ENCODE peak calls at places on chromosomes 3 and 15, in eight cellular contexts. Z, Y, N, V, J, B, I and C are unnamed samples.

GRCh38 chr15:50916395-50916794 is 7.9 kb downstream of the AP4E1 start:
- DNase-seq in Z (no peak), N (no peak), B (no peak), Y (no peak), I (no peak), V (no peak), J (no peak), C (no peak)

GRCh38 chr3:170359178-170359704 is 1.7 kb downstream of the SKIL start:
- DNase-seq in I (no peak), B (no peak), N (no peak), V (no peak), Y (no peak), J (no peak), Z (no peak), C (no peak)

GRCh38 chr3:128143496-128143895 is 9.8 kb upstream of the EEFSEC start:
- DNase-seq in Z (no peak), B (no peak), I (no peak), Y (no peak), J (no peak), V (no peak), N (no peak), C (no peak)

GRCh38 chr3:183485093-183485492 is 56.7 kb upstream of the MCF2L2 start:
- DNase-seq in Y (no peak), Z (no peak), V (peak; percentile 15), J (peak; percentile 28), I (no peak), N (no peak), B (no peak), C (peak; percentile 17)

GRCh38 chr3:50807266-50807665 is 132.5 kb downstream of the DOCK3 start:
- DNase-seq in V (peak; percentile 73), I (no peak), Y (no peak), N (no peak), B (no peak), Z (no peak), J (no peak), C (peak; percentile 34)

GRCh38 chr15:73965094-73965729 is 26.9 kb downstream of the STOML1 start:
- DNase-seq in B (no peak), Y (no peak), J (no peak), I (peak; percentile 44), Z (peak; percentile 62), N (no peak), V (no peak), C (no peak)

GRCh38 chr15:33964665-33965040 is 3.6 kb upstream of the CHRM5 start:
- DNase-seq in Z (no peak), N (no peak), B (no peak), J (no peak), I (no peak), Y (no peak), V (no peak), C (no peak)

GRCh38 chr3:47890832-47891620 is 88.1 kb downstream of the DHX30 start:
- DNase-seq in I (no peak), Y (no peak), N (no peak), J (peak; percentile 21), Z (peak; percentile 92), V (no peak), B (no peak), C (no peak)

GRCh38 chr3:46461971-46462910 is 2.5 kb downstream of the LTF start:
- DNase-seq in J (no peak), Y (peak; percentile 21), I (peak; percentile 64), N (no peak), V (no peak), B (no peak), Z (no peak), C (no peak)

GRCh38 chr3:27357665-27358258 is 11.4 kb downstream of the NEK10 start:
- DNase-seq in N (no peak), Y (peak; percentile 74), Z (no peak), J (peak; percentile 69), I (peak; percentile 82), B (no peak), V (peak; percentile 62), C (no peak)

GRCh38 chr3:196178993-196179379 is 32.2 kb downstream of the ZDHHC19 start:
- DNase-seq in B (no peak), I (no peak), Z (no peak), V (no peak), J (no peak), N (no peak), Y (no peak), C (no peak)

GRCh38 chr15:49494842-49495241 is 71.8 kb downstream of the FGF7 start:
- DNase-seq in N (no peak), J (no peak), I (no peak), V (no peak), Z (no peak), Y (no peak), B (no peak), C (no peak)

GRCh38 chr15:69523010-69524001 is 70.7 kb downstream of the RPLP1 start:
- DNase-seq in N (peak; percentile 79), J (peak; percentile 84), Z (peak; percentile 84), I (peak; percentile 91), Y (peak; percentile 70), B (peak; percentile 78), V (peak; percentile 84), C (no peak)

GRCh38 chr15:100569406-100569805 is 32.6 kb downstream of the LINS1 start:
- DNase-seq in V (no peak), Y (no peak), I (no peak), B (no peak), Z (no peak), N (no peak), J (no peak), C (no peak)

GRCh38 chr3:101072299-101072698 is 79.1 kb upstream of the ABI3BP start:
- DNase-seq in Y (no peak), Z (no peak), I (no peak), V (no peak), B (no peak), J (no peak), N (peak; percentile 46), C (no peak)

GRCh38 chr3:46538803-46539442 is 27.2 kb downstream of the LRRC2 start:
- DNase-seq in Y (peak; percentile 91), V (peak; percentile 63), B (no peak), J (peak; percentile 83), N (no peak), Z (peak; percentile 72), I (no peak), C (peak; percentile 85)

GRCh38 chr3:126683506-126683905 is 20.5 kb upstream of the CHCHD6 start:
- DNase-seq in B (no peak), I (no peak), V (no peak), N (no peak), J (no peak), Y (no peak), Z (no peak), C (no peak)

GRCh38 chr3:194001728-194002459 is 134.1 kb upstream of the HES1 start:
- DNase-seq in V (no peak), J (no peak), B (no peak), Y (no peak), Z (no peak), I (no peak), N (no peak), C (no peak)
- H3K27ac ChIP-seq in V (peak overlapping the region; percentile 90), J (peak overlapping the region; percentile 89), B (no peak overlapping the region), Y (no peak overlapping the region), Z (peak overlapping the region; percentile 87), I (no peak overlapping the region), N (no peak overlapping the region), C (peak overlapping the region; percentile 77)

GRCh38 chr15:40274350-40275274 is 8.3 kb downstream of the ANKRD63 start:
- DNase-seq in Z (peak; percentile 90), J (peak; percentile 86), V (peak; percentile 87), N (peak; percentile 76), I (peak; percentile 96), Y (peak; percentile 87), B (peak; percentile 84), C (peak; percentile 96)
- TF ChIP-seq POLR2AphosphoS5 in Z (no peak), J (no peak), V (peak; percentile 46), N (peak; percentile 73), I (no peak), Y (no peak), B (peak; percentile 58), C (peak; percentile 62)

GRCh38 chr15:28169361-28169760 is 70.2 kb upstream of the OCA2 start:
- DNase-seq in J (no peak), Y (no peak), B (no peak), I (no peak), N (no peak), V (no peak), Z (no peak), C (no peak)

GRCh38 chr15:28165791-28166190 is 66.7 kb upstream of the OCA2 start:
- DNase-seq in Y (no peak), Z (no peak), I (no peak), V (no peak), N (no peak), B (no peak), J (no peak), C (no peak)

GRCh38 chr15:28164876-28165275 is 65.8 kb upstream of the OCA2 start:
- DNase-seq in I (no peak), J (no peak), B (no peak), V (no peak), Y (no peak), Z (no peak), N (no peak), C (no peak)

GRCh38 chr15:28167042-28167441 is 67.9 kb upstream of the OCA2 start:
- DNase-seq in Z (no peak), N (no peak), Y (no peak), I (no peak), V (no peak), J (no peak), B (no peak), C (no peak)
- TF ChIP-seq CTCF in Z (no peak), N (no peak), Y (no peak), I (no peak), V (no peak), J (no peak), B (no peak), C (no peak)

GRCh38 chr3:124924741-124925140 is 9.8 kb downstream of the MUC13 start:
- DNase-seq in I (no peak), Y (no peak), Z (no peak), J (no peak), N (no peak), B (no peak), V (no peak), C (no peak)

GRCh38 chr3:124926426-124927116 is 8.0 kb downstream of the MUC13 start:
- DNase-seq in I (no peak), B (no peak), N (no peak), V (no peak), J (no peak), Y (no peak), Z (no peak), C (no peak)

GRCh38 chr3:124923833-124924232 is 10.7 kb downstream of the MUC13 start:
- DNase-seq in J (no peak), N (no peak), Y (no peak), V (no peak), I (peak; percentile 39), B (no peak), Z (no peak), C (no peak)

GRCh38 chr3:124928333-124929202 is 6.0 kb downstream of the MUC13 start:
- DNase-seq in J (peak; percentile 74), V (peak; percentile 76), B (no peak), Y (peak; percentile 30), I (peak; percentile 81), Z (peak; percentile 77), N (peak; percentile 71), C (no peak)

DNA sequence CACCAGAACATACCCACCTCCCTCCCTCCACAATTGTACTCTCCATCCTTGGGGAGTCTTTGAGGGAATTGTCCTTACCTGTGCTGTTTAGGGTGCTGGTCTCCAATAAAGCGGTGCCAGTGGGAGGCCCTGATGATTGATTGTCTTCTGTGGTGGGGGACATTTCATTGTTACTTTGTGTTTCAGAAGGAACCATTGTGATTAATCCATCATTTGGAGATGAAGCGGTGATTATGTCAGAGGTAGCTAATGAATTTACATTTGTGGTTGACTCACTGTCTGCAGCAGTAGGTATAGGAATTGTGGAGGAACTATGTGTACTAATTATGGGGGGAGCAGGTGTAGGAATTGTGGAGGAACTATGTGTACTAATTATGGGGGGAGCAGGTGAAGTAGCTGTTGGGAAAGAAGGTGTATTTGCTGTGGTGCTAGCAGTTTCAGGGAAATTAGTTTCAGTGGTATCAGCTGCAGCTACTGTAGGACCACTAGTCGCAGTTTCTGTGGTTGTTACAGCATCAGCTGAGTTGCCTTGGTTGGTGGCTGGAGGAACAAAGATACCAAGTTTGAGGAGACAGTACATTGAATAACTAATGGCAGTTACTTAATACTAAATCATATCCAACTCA is 7.0 kb downstream of the MUC13 start:
- DNase-seq in I (no peak), J (no peak), V (no peak), Z (no peak), B (no peak), N (no peak), Y (no peak), C (no peak)
- H3K27ac ChIP-seq in I (no peak overlapping the region), J (no peak overlapping the region), V (no peak overlapping the region), Z (no peak overlapping the region), B (no peak overlapping the region), N (no peak overlapping the region), Y (no peak overlapping the region), C (no peak overlapping the region)